ENCODE peak calls at places on chromosome 15, in seven cellular contexts. V is caudate nucleus, C is right lobe of liver, B is A549, N is heart right ventricle, F is stomach, I is tibial artery. P is an unnamed sample.

GRCh38 chr15:66841953-66842681 is 140.1 kb downstream of the SMAD6 start:
- DNase-seq in F (peak), N (peak), V (peak), B (peak), C (peak), I (peak), P (peak)

GRCh38 chr15:55457401-55458022 is 49.2 kb downstream of the PIERCE2 start:
- DNase-seq in I (no peak), C (no peak), B (no peak), V (no peak), N (no peak), F (no peak), P (no peak)

GRCh38 chr15:90582553-90582952 is 52.8 kb downstream of the CRTC3 start:
- DNase-seq in V (no peak), F (no peak), C (no peak), B (no peak), I (no peak), N (no peak), P (no peak)

GRCh38 chr15:41836713-41837454 is 1.8 kb upstream of the PLA2G4B start:
- DNase-seq in C (no peak), I (no peak), V (no peak), B (no peak), F (no peak), N (no peak), P (no peak)

GRCh38 chr15:94230886-94231727 is at the start of gene MCTP2:
- DNase-seq in N (peak), B (peak), F (peak), C (peak), I (peak), V (peak), P (peak)

GRCh38 chr15:32898991-32899613 is 181.3 kb downstream of the GREM1 start:
- DNase-seq in V (no peak), N (no peak), I (no peak), C (no peak), B (peak), F (no peak), P (peak)

GRCh38 chr15:40069178-40070165 is 30.5 kb upstream of the SRP14 start:
- DNase-seq in C (peak), I (peak), N (peak), B (peak), F (peak), V (peak), P (peak)

GRCh38 chr15:47404877-47405276 is 312.4 kb upstream of the SEMA6D start:
- DNase-seq in C (no peak), I (no peak), B (no peak), F (no peak), N (no peak), V (no peak), P (no peak)

GRCh38 chr15:31270767-31271166 is 55.9 kb upstream of the KLF13 start:
- DNase-seq in C (no peak), B (no peak), V (no peak), F (peak), I (no peak), N (peak), P (no peak)

GRCh38 chr15:62847900-62848489 is 194.6 kb upstream of the TPM1 start:
- DNase-seq in B (peak), F (peak), I (peak), N (peak), C (peak), V (peak), P (peak)

GRCh38 chr15:66698318-66698961 is 3.6 kb upstream of the SMAD6 start:
- DNase-seq in F (peak), B (peak), N (peak), C (peak), I (peak), V (peak), P (no peak)

GRCh38 chr15:95550702-95551101 is 779.8 kb upstream of the NR2F2 start:
- DNase-seq in C (no peak), N (no peak), V (no peak), B (no peak), I (no peak), F (no peak), P (no peak)

GRCh38 chr15:82532383-82532990 is 7.8 kb downstream of the RPS17 start:
- DNase-seq in C (no peak), B (no peak), V (no peak), N (no peak), I (no peak), F (peak), P (no peak)

GRCh38 chr15:101348643-101349496 is 53.8 kb upstream of the SNRPA1 start:
- DNase-seq in V (no peak), F (peak), I (no peak), B (peak), C (no peak), N (no peak), P (no peak)

GRCh38 chr15:78177447-78177873 is 28.3 kb downstream of the IDH3A start:
- DNase-seq in C (no peak), I (no peak), F (peak), V (peak), N (peak), B (peak), P (peak)

GRCh38 chr15:40754574-40754882 is 526 bp downstream of the RMDN3 start:
- DNase-seq in B (no peak), N (no peak), C (no peak), I (no peak), V (no peak), F (peak), P (peak)

GRCh38 chr15:23708332-23708731 is 21.2 kb upstream of the NDN start:
- DNase-seq in F (no peak), B (no peak), N (no peak), V (no peak), C (no peak), I (no peak), P (no peak)

GRCh38 chr15:71780349-71780976 is 29.9 kb upstream of the NR2E3 start:
- DNase-seq in C (no peak), V (no peak), B (peak), N (no peak), I (peak), F (no peak), P (peak)

GRCh38 chr15:40150163-40150925 is 10.5 kb upstream of the BUB1B start:
- DNase-seq in N (no peak), C (no peak), I (peak), F (peak), V (no peak), B (peak), P (no peak)

GRCh38 chr15:99248000-99248727 is 1.2 kb downstream of the TTC23 start:
- DNase-seq in I (no peak), F (no peak), C (no peak), N (no peak), B (no peak), V (no peak), P (no peak)

GRCh38 chr15:100614336-100614735 is 11.9 kb downstream of the ASB7 start:
- DNase-seq in I (no peak), F (no peak), B (no peak), N (no peak), C (no peak), V (no peak), P (no peak)

GRCh38 chr15:75107509-75107904 is 84.1 kb downstream of the PPCDC start:
- DNase-seq in I (no peak), F (no peak), B (no peak), N (no peak), V (no peak), C (no peak), P (no peak)

GRCh38 chr15:75107905-75108838 is 84.8 kb downstream of the PPCDC start:
- DNase-seq in F (peak), N (no peak), V (no peak), I (no peak), B (peak), C (peak), P (no peak)

GRCh38 chr15:75112278-75112847 is 89.0 kb downstream of the PPCDC start:
- DNase-seq in I (no peak), N (no peak), V (no peak), C (no peak), F (no peak), B (peak), P (no peak)

GRCh38 chr15:75109731-75110130 is 86.3 kb downstream of the PPCDC start:
- DNase-seq in V (no peak), C (no peak), F (no peak), N (no peak), I (no peak), B (no peak), P (no peak)

GRCh38 chr15:75109021-75109690 is 85.8 kb downstream of the PPCDC start:
- DNase-seq in B (no peak), C (no peak), N (no peak), V (no peak), I (no peak), F (no peak), P (no peak)
- H3K27ac ChIP-seq in B (peak), C (no peak), N (no peak), V (no peak), I (no peak), F (no peak), P (no peak)

GRCh38 chr15:85451099-85451700 is 70.8 kb downstream of the AKAP13 start:
- DNase-seq in B (no peak), N (no peak), V (no peak), C (no peak), I (no peak), F (no peak), P (no peak)
- H3K27ac ChIP-seq in B (no peak), N (no peak), V (no peak), C (no peak), I (no peak), F (no peak), P (no peak)

GRCh38 chr15:84600687-84601554 is at the start of gene ZSCAN2:
- DNase-seq in V (peak), I (peak), N (peak), C (peak), B (peak), F (peak), P (peak)
- H3K27ac ChIP-seq in V (no peak), I (peak), N (peak), C (peak), B (peak), F (peak), P (peak)

GRCh38 chr15:80170596-80170995 is 17.8 kb downstream of the FAH start:
- DNase-seq in N (no peak), V (no peak), I (no peak), F (no peak), B (no peak), C (no peak), P (no peak)

GRCh38 chr15:80173022-80173759 is 20.4 kb downstream of the FAH start:
- DNase-seq in N (peak), I (peak), B (peak), C (peak), F (peak), V (peak), P (peak)

GRCh38 chr15:80171787-80172186 is 19.0 kb downstream of the FAH start:
- DNase-seq in C (peak), I (no peak), B (no peak), N (no peak), F (no peak), V (no peak), P (no peak)

GRCh38 chr15:80174017-80174746 is 21.4 kb downstream of the FAH start:
- DNase-seq in V (no peak), C (peak), F (no peak), B (no peak), N (peak), I (peak), P (no peak)

DNA sequence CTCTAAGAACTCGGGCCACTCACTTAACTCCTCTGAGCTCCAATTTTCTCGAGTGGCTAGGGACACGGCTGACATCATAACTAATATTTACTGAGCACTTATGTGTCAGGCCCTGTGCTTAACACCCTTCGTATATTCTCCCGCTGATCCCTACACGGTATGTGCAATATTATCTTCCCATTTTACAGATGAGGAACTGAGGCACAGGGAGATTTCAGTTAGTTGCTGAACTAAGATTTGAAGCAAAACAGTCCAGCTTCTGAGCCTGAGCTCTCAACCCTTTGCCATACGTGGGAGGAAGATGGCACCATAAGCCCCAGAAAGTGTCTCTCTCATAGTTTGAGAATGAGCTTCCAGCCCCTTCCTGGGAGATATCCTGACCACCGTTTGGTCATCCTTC is 19.6 kb downstream of the FAH start:
- DNase-seq in V (no peak), I (no peak), C (no peak), B (no peak), F (no peak), N (no peak), P (no peak)
- H3K27ac ChIP-seq in V (no peak), I (peak), C (peak), B (no peak), F (no peak), N (no peak), P (no peak)

GRCh38 chr15:51737538-51738305 is at the start of gene LYSMD2:
- DNase-seq in V (peak), F (peak), N (peak), B (peak), C (peak), I (peak), P (peak)

GRCh38 chr15:51736646-51737537 is 563 bp downstream of the LYSMD2 start:
- DNase-seq in V (peak), F (peak), N (peak), B (peak), I (peak), C (peak), P (peak)

GRCh38 chr15:51735611-51736010 is 1.8 kb downstream of the LYSMD2 start:
- DNase-seq in B (no peak), C (no peak), F (no peak), N (no peak), V (no peak), I (no peak), P (no peak)

GRCh38 chr15:51736069-51736468 is 1.4 kb downstream of the LYSMD2 start:
- DNase-seq in F (no peak), C (no peak), B (no peak), V (no peak), I (no peak), N (no peak), P (no peak)

GRCh38 chr15:51735211-51735610 is 2.2 kb downstream of the LYSMD2 start:
- DNase-seq in N (no peak), I (no peak), C (no peak), V (no peak), B (no peak), F (no peak), P (no peak)
- H3K27ac ChIP-seq in N (no peak), I (no peak), C (no peak), V (no peak), B (no peak), F (peak), P (no peak)

GRCh38 chr15:68526784-68527183 is 52.0 kb upstream of the CORO2B start:
- DNase-seq in V (no peak), B (no peak), N (no peak), I (no peak), C (no peak), F (no peak), P (no peak)

GRCh38 chr15:68528891-68529290 is 49.9 kb upstream of the CORO2B start:
- DNase-seq in B (no peak), C (no peak), I (no peak), V (no peak), F (no peak), N (no peak), P (no peak)

GRCh38 chr15:68524753-68525584 is 53.8 kb upstream of the CORO2B start:
- DNase-seq in B (no peak), N (no peak), C (no peak), V (no peak), I (no peak), F (no peak), P (no peak)

GRCh38 chr15:68526269-68526668 is 52.5 kb upstream of the CORO2B start:
- DNase-seq in F (no peak), I (no peak), B (no peak), N (no peak), C (no peak), V (no peak), P (no peak)

DNA sequence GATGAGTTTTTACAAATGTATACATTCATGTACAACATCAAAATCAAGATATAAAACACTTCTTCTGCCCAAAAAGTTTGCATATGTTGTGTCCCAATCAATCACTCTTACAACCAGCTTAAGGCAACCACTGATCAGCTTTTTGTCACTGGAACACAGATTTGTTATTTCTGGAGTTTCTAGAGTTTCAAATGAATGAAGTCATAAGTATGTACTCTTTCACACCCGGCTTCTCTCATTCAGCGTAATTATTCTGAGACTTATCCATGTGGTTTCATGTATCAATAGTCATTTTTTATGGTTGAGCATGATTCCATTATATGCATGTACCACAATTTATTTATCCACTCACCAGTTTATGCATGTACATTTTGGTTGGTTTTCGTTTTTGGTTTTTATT is 53.0 kb upstream of the CORO2B start:
- DNase-seq in I (no peak), V (no peak), C (no peak), B (no peak), F (no peak), N (no peak), P (no peak)
- H3K27ac ChIP-seq in I (peak), V (no peak), C (no peak), B (no peak), F (no peak), N (no peak), P (no peak)

DNA sequence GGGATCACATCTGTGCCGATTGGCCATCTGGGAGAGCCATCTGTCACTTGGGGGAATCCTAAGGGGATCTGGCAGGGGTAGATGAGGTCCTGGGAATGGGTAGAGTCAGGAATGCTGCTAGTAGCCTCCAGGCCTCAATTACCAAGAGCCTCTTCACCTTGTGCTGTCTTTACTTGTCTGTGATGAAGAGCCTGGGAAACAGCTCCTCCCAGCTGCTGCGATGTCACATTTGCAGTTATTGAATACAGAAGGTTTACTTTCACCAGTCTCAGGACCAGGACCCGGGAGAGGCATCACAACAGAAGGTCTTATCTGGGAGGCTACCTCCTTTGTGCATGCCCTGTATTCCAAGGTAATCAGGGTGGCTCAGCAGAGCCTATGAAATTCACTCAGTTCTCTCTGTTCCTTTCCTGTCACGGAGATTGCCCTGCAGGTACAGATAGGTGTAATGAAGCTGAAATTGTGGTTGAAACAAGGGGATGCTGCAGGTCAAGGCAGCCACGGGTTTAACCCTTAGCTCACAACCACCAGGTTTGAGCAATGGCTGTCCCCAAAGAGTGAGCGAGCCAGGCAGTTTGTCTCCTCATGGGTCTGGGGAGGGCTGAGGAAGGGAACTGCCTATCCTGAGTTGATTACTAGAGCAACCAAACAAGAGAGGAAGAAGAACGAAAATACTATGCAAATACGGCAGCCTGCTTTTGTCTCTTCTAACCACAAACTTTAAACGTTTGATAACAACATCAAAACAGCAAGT is 298.9 kb upstream of the RORA start:
- DNase-seq in C (no peak), F (no peak), N (no peak), V (no peak), I (no peak), B (no peak), P (no peak)
- H3K27ac ChIP-seq in C (no peak), F (no peak), N (no peak), V (no peak), I (no peak), B (no peak), P (no peak)